ENCODE peak calls at places on chromosomes 2 and 18, in four cellular contexts. E is left ventricle myocardium inferior, T is AG08395, I is foreskin melanocyte. R is an unnamed sample.

GRCh38 chr2:230668184-230668938 is 44.3 kb upstream of the CAB39 start:
- DNase-seq in E (peak; percentile 44), T (no peak), I (no peak), R (no peak)

GRCh38 chr2:236157366-236157765 is 10.8 kb downstream of the GBX2 start:
- DNase-seq in E (no peak), T (no peak), I (no peak), R (no peak)

GRCh38 chr18:22536558-22536957 is 118.8 kb upstream of the CTAGE1 start:
- DNase-seq in E (no peak), T (no peak), I (no peak), R (no peak)

GRCh38 chr18:35389095-35389618 is 12.0 kb upstream of the ZNF396 start:
- DNase-seq in E (no peak), T (peak; percentile 54), I (no peak), R (no peak)

GRCh38 chr2:10303174-10303633 is 500 bp downstream of the HPCAL1 start:
- DNase-seq in E (no peak), T (no peak), I (no peak), R (no peak)

GRCh38 chr2:64975232-64975791 is 13.9 kb upstream of the SLC1A4 start:
- DNase-seq in E (peak; percentile 74), T (peak; percentile 73), I (peak; percentile 59), R (peak; percentile 69)

GRCh38 chr2:167981945-167982344 is 265.4 kb downstream of the STK39 start:
- DNase-seq in E (no peak), T (no peak), I (no peak), R (no peak)

GRCh38 chr2:168343586-168343985 is 96.2 kb upstream of the STK39 start:
- DNase-seq in E (no peak), T (peak; percentile 71), I (no peak), R (no peak)

GRCh38 chr2:10400978-10401951 is 46.9 kb downstream of the ODC1 start:
- DNase-seq in E (no peak), T (no peak), I (peak; percentile 31), R (no peak)

GRCh38 chr2:228242591-228242990 is 61.1 kb upstream of the SPHKAP start:
- DNase-seq in E (no peak), T (no peak), I (no peak), R (no peak)

GRCh38 chr2:112794131-112794733 is 9.9 kb upstream of the IL1A start:
- DNase-seq in E (peak; percentile 17), T (peak; percentile 76), I (no peak), R (no peak)

GRCh38 chr18:68438983-68439382 is 275.9 kb downstream of the TMX3 start:
- DNase-seq in E (no peak), T (peak; percentile 89), I (no peak), R (no peak)

GRCh38 chr2:179595284-179595683 is 266.1 kb downstream of the ZNF385B start:
- DNase-seq in E (no peak), T (no peak), I (no peak), R (no peak)

GRCh38 chr2:26693287-26693849 is 846 bp downstream of the KCNK3 start:
- DNase-seq in E (no peak), T (no peak), I (no peak), R (no peak)

GRCh38 chr2:64654063-64654811 is 524 bp upstream of the SERTAD2 start:
- DNase-seq in E (peak; percentile 78), T (peak; percentile 87), I (peak; percentile 84), R (peak; percentile 63)

GRCh38 chr2:143503280-143503679 is 374.1 kb downstream of the ARHGAP15 start:
- DNase-seq in E (no peak), T (no peak), I (no peak), R (no peak)

GRCh38 chr18:76458522-76459311 is 36.3 kb downstream of the ZNF516 start:
- DNase-seq in E (no peak), T (no peak), I (no peak), R (no peak)

GRCh38 chr2:69798466-69798908 is 31.0 kb upstream of the GMCL1 start:
- DNase-seq in E (peak; percentile 16), T (peak; percentile 48), I (no peak), R (no peak)

GRCh38 chr2:23703583-23704385 is 223.1 kb downstream of the ATAD2B start:
- DNase-seq in E (no peak), T (no peak), I (no peak), R (no peak)

GRCh38 chr2:119028327-119029174 is 86.6 kb downstream of the MARCO start:
- DNase-seq in E (no peak), T (peak; percentile 33), I (no peak), R (peak; percentile 54)

GRCh38 chr2:39649491-39649890 is 16.2 kb upstream of the TMEM178A start:
- DNase-seq in E (no peak), T (no peak), I (no peak), R (no peak)

GRCh38 chr2:7146151-7146550 is 228.9 kb downstream of the RNF144A start:
- DNase-seq in E (no peak), T (no peak), I (peak; percentile 88), R (peak; percentile 51)

GRCh38 chr18:36519358-36519757 is 221.8 kb downstream of the FHOD3 start:
- DNase-seq in E (no peak), T (peak; percentile 66), I (no peak), R (no peak)

GRCh38 chr2:26169226-26169625 is 3.7 kb upstream of the GAREM2 start:
- DNase-seq in E (no peak), T (no peak), I (no peak), R (no peak)

GRCh38 chr2:103159018-103159417 is 397.2 kb downstream of the TMEM182 start:
- DNase-seq in E (no peak), T (no peak), I (no peak), R (no peak)

GRCh38 chr2:228048838-228049490 is 132.5 kb downstream of the SPHKAP start:
- DNase-seq in E (no peak), T (peak; percentile 59), I (peak; percentile 59), R (peak; percentile 39)

GRCh38 chr18:27298215-27298804 is 113.2 kb upstream of the CHST9 start:
- DNase-seq in E (no peak), T (no peak), I (peak; percentile 27), R (peak; percentile 6)

GRCh38 chr18:47689386-47689785 is 241.1 kb downstream of the SMAD2 start:
- DNase-seq in E (no peak), T (no peak), I (no peak), R (no peak)

GRCh38 chr2:135974036-135974435 is 11.4 kb downstream of the DARS1 start:
- DNase-seq in E (no peak), T (no peak), I (no peak), R (no peak)

GRCh38 chr2:197889041-197889440 is 84.6 kb downstream of the PLCL1 start:
- DNase-seq in E (no peak), T (peak; percentile 64), I (peak; percentile 67), R (peak; percentile 35)

GRCh38 chr18:37499008-37499407 is 66.6 kb downstream of the CELF4 start:
- DNase-seq in E (no peak), T (no peak), I (no peak), R (no peak)

GRCh38 chr18:58004317-58004716 is 39.7 kb upstream of the NEDD4L start:
- DNase-seq in E (no peak), T (peak; percentile 66), I (peak; percentile 55), R (peak; percentile 53)